ENCODE peak calls at places on chromosomes 6 and 20, in six cellular contexts. N, U, B, R, Q and O are unnamed samples.

GRCh38 chr6:13427838-13428527 is 59.4 kb downstream of the GFOD1 start:
- DNase-seq in R (no peak), N (peak; percentile 98), B (peak; percentile 46), Q (no peak), U (no peak), O (no peak)

GRCh38 chr20:14384411-14384810 is 47.0 kb upstream of the FLRT3 start:
- DNase-seq in U (no peak), B (no peak), Q (no peak), R (no peak), N (no peak), O (no peak)

GRCh38 chr6:109336221-109336955 is 45.9 kb downstream of the CD164 start:
- DNase-seq in U (no peak), B (no peak), N (no peak), R (no peak), Q (no peak), O (no peak)

GRCh38 chr20:54335299-54335698 is 127.4 kb downstream of the PFDN4 start:
- DNase-seq in R (no peak), U (no peak), N (no peak), Q (no peak), B (no peak), O (no peak)

GRCh38 chr20:40154514-40154913 is 534.5 kb downstream of the MAFB start:
- DNase-seq in U (no peak), B (no peak), Q (no peak), N (no peak), R (no peak), O (no peak)

GRCh38 chr20:37987602-37988290 is 45.5 kb downstream of the TTI1 start:
- DNase-seq in Q (no peak), B (no peak), R (peak; percentile 76), N (no peak), U (no peak), O (no peak)

GRCh38 chr6:79536969-79537747 is at the start of gene LCA5:
- DNase-seq in N (peak; percentile 84), R (peak; percentile 89), U (peak; percentile 97), Q (peak; percentile 92), B (peak; percentile 96), O (peak; percentile 38)

GRCh38 chr6:12523726-12524125 is 192.8 kb upstream of the PHACTR1 start:
- DNase-seq in U (no peak), R (no peak), Q (no peak), B (no peak), N (no peak), O (no peak)

GRCh38 chr20:32960849-32961731 is 43.1 kb downstream of the SUN5 start:
- DNase-seq in N (no peak), Q (no peak), R (peak; percentile 4), U (no peak), B (no peak), O (no peak)

GRCh38 chr6:35317483-35318199 is 20.0 kb downstream of the DEF6 start:
- DNase-seq in N (no peak), U (no peak), Q (no peak), B (no peak), R (no peak), O (no peak)

DNA sequence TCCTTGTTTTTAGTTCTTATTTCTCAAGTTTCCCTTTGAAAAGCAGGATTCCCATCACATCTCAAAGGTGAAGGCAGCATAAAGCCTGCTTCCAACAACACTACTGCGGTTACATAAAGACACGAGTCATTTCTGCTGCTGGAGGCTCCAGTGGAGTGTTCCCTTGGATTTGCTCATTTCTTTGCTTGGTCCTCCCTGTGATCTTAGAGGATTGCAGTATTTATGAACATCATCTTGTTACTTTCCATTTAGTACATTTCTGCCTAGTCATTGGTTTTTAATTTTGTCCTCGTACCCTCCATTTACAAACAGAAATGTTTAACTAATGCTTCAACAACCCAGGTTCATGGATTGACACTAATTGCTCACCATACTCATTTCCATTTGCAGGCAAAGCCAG is 298.8 kb downstream of the ZNF217 start:
- DNase-seq in N (no peak), B (no peak), Q (no peak), U (no peak), R (no peak), O (no peak)
- TF ChIP-seq GABPA in N (no peak), B (no peak), Q (no peak), U (no peak), R (no peak), O (no peak)

GRCh38 chr6:20850687-20851416 is 316.6 kb downstream of the CDKAL1 start:
- DNase-seq in U (no peak), Q (no peak), R (no peak), B (no peak), N (no peak), O (no peak)
- H3K4me3 ChIP-seq in U (no peak overlapping the region), Q (no peak overlapping the region), R (no peak overlapping the region), B (no peak overlapping the region), N (no peak overlapping the region), O (no peak overlapping the region)

GRCh38 chr20:19962958-19963357 is 54.2 kb upstream of the NAA20 start:
- DNase-seq in Q (no peak), B (no peak), U (no peak), N (no peak), R (no peak), O (no peak)

GRCh38 chr20:19966840-19967239 is 50.3 kb upstream of the NAA20 start:
- DNase-seq in U (no peak), R (no peak), B (no peak), Q (no peak), N (no peak), O (no peak)

GRCh38 chr20:19961298-19961697 is 55.9 kb upstream of the NAA20 start:
- DNase-seq in R (no peak), U (no peak), Q (no peak), B (no peak), N (no peak), O (no peak)

GRCh38 chr20:19967441-19967840 is 49.7 kb upstream of the NAA20 start:
- DNase-seq in Q (no peak), N (no peak), R (no peak), B (no peak), U (no peak), O (no peak)

GRCh38 chr20:19964289-19965263 is 52.6 kb upstream of the NAA20 start:
- DNase-seq in U (peak; percentile 99), R (no peak), B (peak; percentile 7), N (no peak), Q (no peak), O (no peak)
- TF ChIP-seq POLR2AphosphoS5 in U (no peak), R (no peak), B (no peak), N (no peak), Q (no peak), O (no peak)

DNA sequence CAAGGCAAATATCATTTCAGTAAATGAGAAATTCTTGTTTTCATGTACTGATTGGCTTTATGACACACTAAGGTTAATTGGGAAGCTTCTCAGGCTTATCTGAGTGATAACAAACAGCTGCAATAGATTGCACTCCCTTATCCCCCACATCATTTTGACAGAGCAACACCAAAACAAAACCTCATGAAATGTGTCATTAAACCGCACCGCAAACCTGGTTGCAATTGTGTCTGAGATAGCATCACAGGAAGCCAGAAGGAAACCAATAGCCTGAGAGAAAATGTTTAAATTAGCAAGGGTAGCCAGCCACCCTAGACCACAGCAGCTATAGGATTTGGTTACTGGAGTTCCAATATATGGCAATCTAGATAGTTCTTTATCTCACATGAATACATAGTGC is 31.6 kb upstream of the LAMA4 start:
- DNase-seq in R (peak; percentile 61), N (peak; percentile 11), U (no peak), B (no peak), Q (no peak), O (no peak)
- TF ChIP-seq GABPA in R (no peak), N (peak; percentile 25), U (no peak), B (no peak), Q (no peak), O (no peak)